ENCODE peak calls at places on chromosomes 13 and 19, in eight cellular contexts. T is psoas muscle; L is tibial artery; H is HFFc6; X is B cell; M is AG09309; D is CD4-positive, alpha-beta T cell; K is heart left ventricle. O is an unnamed sample.

GRCh38 chr19:28289294-28290063 is 923.5 kb downstream of the UQCRFS1 start:
- DNase-seq in T (no peak), L (no peak), H (no peak), X (no peak), M (peak; percentile 16), D (no peak), K (no peak), O (no peak)

GRCh38 chr19:10294368-10294697 is 4.6 kb downstream of the ICAM5 start:
- DNase-seq in T (no peak), L (no peak), H (no peak), X (no peak), M (no peak), D (no peak), K (no peak), O (no peak)

GRCh38 chr19:42155796-42156195 is 23.6 kb upstream of the POU2F2 start:
- DNase-seq in T (no peak), L (no peak), H (no peak), X (no peak), M (no peak), D (no peak), K (peak; percentile 15), O (no peak)

GRCh38 chr13:29850213-29850898 is at the start of gene UBL3:
- DNase-seq in T (peak; percentile 98), L (peak; percentile 98), H (peak; percentile 93), X (peak; percentile 99), M (peak; percentile 87), D (peak; percentile 93), K (peak; percentile 97), O (peak; percentile 84)

GRCh38 chr13:76778906-76779305 is 107.3 kb downstream of the KCTD12 start:
- DNase-seq in T (no peak), L (no peak), H (no peak), X (no peak), M (no peak), D (no peak), K (no peak), O (no peak)

GRCh38 chr13:44231786-44232516 is 141.7 kb upstream of the SERP2 start:
- DNase-seq in T (peak; percentile 76), L (peak; percentile 82), H (peak; percentile 87), X (no peak), M (peak; percentile 86), D (no peak), K (no peak), O (peak; percentile 99)

GRCh38 chr13:75258159-75258782 is 223.7 kb downstream of the TBC1D4 start:
- DNase-seq in T (no peak), L (no peak), H (peak; percentile 33), X (peak; percentile 4), M (no peak), D (no peak), K (no peak), O (no peak)

GRCh38 chr19:2294377-2295335 is 12.7 kb upstream of the PEAK3 start:
- DNase-seq in T (no peak), L (peak; percentile 81), H (peak; percentile 67), X (no peak), M (peak; percentile 62), D (no peak), K (no peak), O (no peak)

GRCh38 chr19:38904463-38905185 is 4.9 kb downstream of the NFKBIB start:
- DNase-seq in T (no peak), L (no peak), H (no peak), X (no peak), M (no peak), D (no peak), K (no peak), O (no peak)

GRCh38 chr19:42965204-42965603 is 28.2 kb upstream of the PSG7 start:
- DNase-seq in T (no peak), L (no peak), H (peak; percentile 90), X (no peak), M (peak; percentile 17), D (no peak), K (no peak), O (no peak)

GRCh38 chr19:4225902-4226301 is 3.4 kb upstream of the EBI3 start:
- DNase-seq in T (no peak), L (no peak), H (no peak), X (no peak), M (no peak), D (no peak), K (no peak), O (no peak)

GRCh38 chr19:5131866-5132561 is 163.1 kb downstream of the KDM4B start:
- DNase-seq in T (no peak), L (no peak), H (no peak), X (peak; percentile 75), M (no peak), D (no peak), K (no peak), O (no peak)

GRCh38 chr19:39520541-39521204 is 5.7 kb downstream of the SELENOV start:
- DNase-seq in T (no peak), L (no peak), H (no peak), X (no peak), M (no peak), D (no peak), K (no peak), O (no peak)

GRCh38 chr13:22939157-22939556 is 241.6 kb upstream of the SGCG start:
- DNase-seq in T (no peak), L (no peak), H (no peak), X (no peak), M (no peak), D (no peak), K (no peak), O (no peak)

GRCh38 chr19:49080392-49080791 is 4.9 kb upstream of the SNRNP70 start:
- DNase-seq in T (no peak), L (no peak), H (no peak), X (no peak), M (no peak), D (no peak), K (no peak), O (no peak)

GRCh38 chr13:99357149-99357596 is 50.0 kb upstream of the GPR183 start:
- DNase-seq in T (peak; percentile 39), L (no peak), H (peak; percentile 84), X (no peak), M (no peak), D (no peak), K (no peak), O (no peak)

GRCh38 chr13:102234618-102235017 is 167.2 kb downstream of the FGF14 start:
- DNase-seq in T (no peak), L (no peak), H (no peak), X (no peak), M (no peak), D (no peak), K (no peak), O (no peak)

GRCh38 chr13:27007166-27007565 is 164.4 kb downstream of the USP12 start:
- DNase-seq in T (no peak), L (no peak), H (no peak), X (no peak), M (no peak), D (no peak), K (no peak), O (no peak)

GRCh38 chr13:20403826-20404225 is 121.8 kb downstream of the CRYL1 start:
- DNase-seq in T (no peak), L (no peak), H (no peak), X (no peak), M (no peak), D (no peak), K (no peak), O (no peak)

GRCh38 chr13:38024431-38024830 is 154.9 kb upstream of the TRPC4 start:
- DNase-seq in T (no peak), L (no peak), H (no peak), X (no peak), M (no peak), D (no peak), K (no peak), O (no peak)

DNA sequence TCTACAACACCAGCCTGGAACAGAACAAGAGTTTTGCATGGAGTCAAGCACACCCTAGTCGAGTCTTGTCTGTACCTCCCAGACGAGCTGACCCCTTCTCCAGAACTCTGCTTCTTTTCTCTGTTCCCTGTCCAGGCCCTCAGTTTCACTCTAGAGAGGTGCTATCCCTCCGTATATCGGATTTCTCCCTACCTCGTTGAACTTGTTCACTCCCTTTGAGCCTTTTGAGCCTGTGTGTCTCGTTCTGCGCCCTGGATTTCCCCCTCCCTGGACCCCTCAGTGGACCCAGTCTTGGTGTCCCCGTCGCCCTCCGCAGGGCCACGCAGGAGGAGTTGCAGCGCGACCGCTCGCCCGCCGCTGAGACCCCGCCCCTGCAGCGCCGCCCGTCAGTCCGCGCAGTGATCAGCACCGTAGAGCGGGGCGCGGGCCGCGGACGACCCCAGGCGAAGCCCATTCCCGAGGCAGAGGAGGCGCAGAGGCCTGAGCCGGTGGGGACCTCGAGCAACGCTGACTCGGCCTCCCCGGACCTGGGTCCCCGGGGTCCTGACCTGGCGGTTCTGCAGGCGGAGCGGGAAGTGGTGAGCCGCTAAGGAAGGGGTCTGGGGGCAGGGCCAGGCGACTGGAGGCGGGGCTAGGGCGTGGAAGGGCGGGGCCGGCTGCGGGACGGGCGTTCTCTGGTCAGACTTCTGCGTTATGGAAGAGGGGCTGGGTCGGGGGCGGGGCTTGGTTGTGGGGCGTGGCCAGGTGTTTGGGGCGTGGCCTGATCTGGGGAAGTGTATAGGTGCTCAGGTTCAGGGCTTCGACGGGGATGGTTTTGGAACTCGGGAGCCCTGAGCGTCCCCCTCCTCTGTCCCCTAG is 5.5 kb downstream of the EPS8L1 start:
- DNase-seq in T (peak; percentile 84), L (no peak), H (no peak), X (peak; percentile 92), M (no peak), D (peak; percentile 88), K (peak; percentile 93), O (no peak)
- TF ChIP-seq CTCF in T (no peak), L (no peak), H (no peak), X (no peak), M (no peak), D (no peak), K (no peak), O (no peak)

DNA sequence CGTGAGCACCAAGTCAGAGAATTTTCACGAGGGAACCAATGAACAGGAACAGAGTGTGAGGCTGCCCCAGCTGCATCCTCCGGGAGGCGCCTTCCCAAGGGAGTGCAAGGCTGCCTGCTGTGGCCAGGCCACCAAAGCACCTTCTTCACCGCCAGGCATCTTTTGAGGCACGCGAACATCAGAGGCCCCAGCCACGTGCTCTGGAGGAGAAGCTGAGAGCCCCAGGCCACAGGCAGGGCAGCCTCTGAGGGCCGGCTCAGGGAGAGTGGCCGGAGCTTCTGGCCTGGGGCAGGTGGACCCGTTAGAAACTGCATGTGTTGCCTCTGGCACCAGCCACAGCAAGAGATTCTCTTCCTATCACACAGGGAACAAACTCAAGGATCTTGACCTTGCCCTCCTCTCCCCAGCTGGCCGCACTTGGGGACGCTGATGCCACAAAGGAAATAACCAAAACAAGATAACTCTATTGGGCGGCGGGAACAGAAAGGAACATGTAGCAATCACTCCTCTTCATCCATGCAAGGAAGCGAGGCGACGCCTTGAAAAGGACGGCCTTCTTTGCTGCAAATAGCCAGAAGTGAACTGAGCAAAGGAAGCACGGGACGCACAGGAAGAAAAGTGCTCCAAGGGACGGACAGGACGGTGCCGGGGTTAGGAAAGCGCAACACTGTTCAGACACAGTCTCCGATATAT is 19.9 kb downstream of the GAS6 start:
- DNase-seq in T (peak; percentile 49), L (peak; percentile 60), H (no peak), X (no peak), M (no peak), D (no peak), K (peak; percentile 66), O (no peak)
- TF ChIP-seq CTCF in T (no peak), L (no peak), H (peak; percentile 11), X (no peak), M (no peak), D (no peak), K (no peak), O (no peak)

GRCh38 chr19:17346109-17346671 is 8.8 kb downstream of the GTPBP3 start:
- DNase-seq in T (peak; percentile 85), L (peak; percentile 76), H (peak; percentile 38), X (peak; percentile 87), M (no peak), D (peak; percentile 85), K (peak; percentile 88), O (no peak)
- TF ChIP-seq CTCF in T (peak; percentile 98), L (peak; percentile 95), H (peak; percentile 97), X (peak; percentile 93), M (peak; percentile 91), D (peak; percentile 97), K (peak; percentile 93), O (peak; percentile 94)

GRCh38 chr19:13428352-13428751 is 77.9 kb downstream of the CACNA1A start:
- DNase-seq in T (no peak), L (no peak), H (peak; percentile 1), X (peak; percentile 17), M (no peak), D (no peak), K (no peak), O (no peak)
- TF ChIP-seq CTCF in T (peak; percentile 15), L (peak; percentile 9), H (peak; percentile 87), X (peak; percentile 56), M (peak; percentile 76), D (peak; percentile 48), K (peak; percentile 18), O (peak; percentile 50)